ENCODE peak calls at places on chromosome 3, in six cellular contexts. T, P, U, O, G and I are unnamed samples.

GRCh38 chr3:170811515-170811914 is 58.5 kb downstream of the RPL22L1 start:
- DNase-seq in P (no peak), G (peak; percentile 47), U (no peak), O (no peak), T (no peak), I (no peak)

GRCh38 chr3:21237638-21238037 is 513.4 kb downstream of the ZNF385D start:
- DNase-seq in T (no peak), P (no peak), U (no peak), O (no peak), G (peak; percentile 3), I (no peak)

GRCh38 chr3:52149726-52150125 is 4.5 kb downstream of the POC1A start:
- DNase-seq in P (no peak), T (no peak), G (no peak), U (no peak), O (no peak), I (no peak)

GRCh38 chr3:45642731-45643152 is 46.5 kb upstream of the SACM1L start:
- DNase-seq in P (no peak), U (no peak), T (no peak), G (peak; percentile 65), O (peak; percentile 92), I (no peak)

GRCh38 chr3:119786409-119786808 is 4.5 kb downstream of the NR1I2 start:
- DNase-seq in O (no peak), P (no peak), G (no peak), U (no peak), T (no peak), I (no peak)

GRCh38 chr3:169846458-169847193 is 23.1 kb downstream of the LRRC31 start:
- DNase-seq in P (peak; percentile 8), G (peak; percentile 48), U (no peak), T (peak; percentile 62), O (no peak), I (no peak)

GRCh38 chr3:15256861-15257341 is 50.9 kb downstream of the CAPN7 start:
- DNase-seq in T (no peak), P (no peak), O (no peak), G (no peak), U (no peak), I (no peak)

GRCh38 chr3:933311-933710 is 159.5 kb upstream of the CNTN6 start:
- DNase-seq in G (no peak), O (no peak), U (no peak), T (no peak), P (no peak), I (no peak)

GRCh38 chr3:172946061-172946460 is 195.0 kb downstream of the SPATA16 start:
- DNase-seq in O (no peak), P (no peak), U (no peak), G (no peak), T (no peak), I (no peak)

GRCh38 chr3:141996437-141996836 is 120.0 kb downstream of the ATP1B3 start:
- DNase-seq in T (no peak), O (no peak), U (no peak), G (no peak), P (no peak), I (no peak)

GRCh38 chr3:66808891-66809578 is 189.1 kb upstream of the KBTBD8 start:
- DNase-seq in T (no peak), O (no peak), U (no peak), G (no peak), P (no peak), I (no peak)

GRCh38 chr3:40851836-40852235 is 327.1 kb downstream of the ZNF621 start:
- DNase-seq in P (no peak), O (no peak), G (no peak), U (no peak), T (no peak), I (no peak)

GRCh38 chr3:71302604-71303003 is 280.9 kb downstream of the FOXP1 start:
- DNase-seq in P (no peak), T (no peak), U (no peak), O (no peak), G (no peak), I (no peak)

GRCh38 chr3:124201786-124202185 is 209.9 kb upstream of the ROPN1 start:
- DNase-seq in O (peak; percentile 46), T (no peak), P (no peak), U (peak; percentile 31), G (no peak), I (no peak)

GRCh38 chr3:53114011-53114400 is 16.2 kb downstream of the RFT1 start:
- DNase-seq in U (peak; percentile 79), O (peak; percentile 70), P (peak; percentile 54), G (peak; percentile 84), T (peak; percentile 83), I (peak; percentile 76)

GRCh38 chr3:10772230-10773161 is 43.5 kb upstream of the SLC6A11 start:
- DNase-seq in G (peak; percentile 4), O (no peak), U (no peak), P (no peak), T (no peak), I (peak; percentile 66)

GRCh38 chr3:30826381-30827061 is 67.9 kb downstream of the GADL1 start:
- DNase-seq in T (no peak), P (no peak), O (no peak), U (no peak), G (peak; percentile 26), I (no peak)

GRCh38 chr3:71710906-71711494 is 14.2 kb downstream of the EIF4E3 start:
- DNase-seq in P (peak; percentile 21), U (no peak), T (peak; percentile 68), O (no peak), G (peak; percentile 69), I (no peak)

GRCh38 chr3:150078983-150079739 is 108.5 kb upstream of the PFN2 start:
- DNase-seq in U (peak; percentile 56), G (peak; percentile 88), O (no peak), P (no peak), T (no peak), I (no peak)

GRCh38 chr3:66593978-66594377 is 93.2 kb upstream of the LRIG1 start:
- DNase-seq in G (peak; percentile 76), T (no peak), O (no peak), P (peak; percentile 68), U (no peak), I (no peak)

GRCh38 chr3:156718622-156719300 is 44.4 kb downstream of the TIPARP start:
- DNase-seq in P (no peak), T (no peak), G (peak; percentile 39), O (no peak), U (no peak), I (no peak)

GRCh38 chr3:185988080-185988815 is 50.4 kb upstream of the TRA2B start:
- DNase-seq in U (no peak), O (no peak), T (no peak), P (no peak), G (no peak), I (no peak)

GRCh38 chr3:72092778-72093177 is 307.8 kb upstream of the PROK2 start:
- DNase-seq in T (no peak), G (no peak), P (no peak), O (no peak), U (no peak), I (no peak)

GRCh38 chr3:129897026-129897425 is 3.5 kb upstream of the TMCC1 start:
- DNase-seq in O (no peak), T (no peak), P (no peak), U (no peak), G (no peak), I (no peak)

GRCh38 chr3:177440456-177441105 is 243.3 kb upstream of the TBL1XR1 start:
- DNase-seq in U (no peak), P (no peak), O (no peak), T (no peak), G (no peak), I (no peak)

GRCh38 chr3:179526989-179527391 is 35.7 kb upstream of the ACTL6A start:
- DNase-seq in T (no peak), O (no peak), G (peak; percentile 94), P (no peak), U (peak; percentile 72), I (no peak)

GRCh38 chr3:197926418-197926817 is 23.6 kb upstream of the RPL35A start:
- DNase-seq in P (no peak), G (no peak), U (no peak), T (no peak), O (no peak), I (no peak)

GRCh38 chr3:149603126-149604074 is 54.4 kb downstream of the WWTR1 start:
- DNase-seq in G (peak; percentile 63), O (no peak), P (no peak), T (no peak), U (no peak), I (no peak)

GRCh38 chr3:46558184-46559029 is 7.7 kb downstream of the LRRC2 start:
- DNase-seq in P (peak; percentile 90), O (peak; percentile 87), U (peak; percentile 89), T (peak; percentile 86), G (peak; percentile 83), I (peak; percentile 71)

GRCh38 chr3:14482271-14482721 is 57.8 kb downstream of the GRIP2 start:
- DNase-seq in P (no peak), U (no peak), T (no peak), O (peak; percentile 34), G (peak; percentile 55), I (no peak)

GRCh38 chr3:127822166-127822835 is at the start of gene MGLL:
- DNase-seq in O (peak; percentile 68), G (peak; percentile 32), T (peak; percentile 59), P (no peak), U (peak; percentile 39), I (no peak)
- TF ChIP-seq CTCF in O (no peak), G (no peak), T (no peak), P (no peak), U (no peak), I (no peak)

GRCh38 chr3:111989061-111989678 is 9.6 kb upstream of the TAGLN3 start:
- DNase-seq in T (peak; percentile 30), U (no peak), O (no peak), G (peak; percentile 84), P (peak; percentile 63), I (no peak)
- TF ChIP-seq CTCF in T (peak; percentile 53), U (peak; percentile 50), O (peak; percentile 68), G (peak; percentile 87), P (peak; percentile 94), I (peak; percentile 87)

DNA sequence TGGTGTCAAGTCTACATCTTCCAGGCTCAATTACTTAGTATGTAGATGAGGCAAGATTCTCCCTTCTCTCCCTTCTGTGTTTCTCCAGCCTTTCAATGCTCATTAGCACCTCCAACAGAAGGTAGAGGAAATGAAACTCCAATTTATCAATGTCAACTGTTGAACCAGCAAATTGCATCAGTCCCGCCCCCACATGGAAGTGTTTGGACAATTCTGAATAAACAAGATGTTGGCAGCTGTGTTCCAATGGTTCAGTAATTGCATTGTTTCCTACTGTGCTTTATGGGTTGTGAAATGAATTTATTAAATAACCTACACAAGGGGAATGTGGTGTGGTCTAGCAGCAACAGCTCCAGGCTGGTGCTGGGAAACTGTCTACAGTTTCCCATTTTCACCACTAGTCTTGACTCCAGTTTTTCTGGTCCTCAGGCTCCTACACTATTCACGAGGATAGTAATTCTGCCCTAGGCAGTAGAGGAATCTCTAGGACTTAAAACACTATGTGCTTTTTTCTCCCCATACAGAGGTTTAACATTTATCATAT is 91.9 kb downstream of the MB21D2 start:
- DNase-seq in T (no peak), U (no peak), P (no peak), O (peak; percentile 61), G (peak; percentile 88), I (no peak)
- TF ChIP-seq CTCF in T (no peak), U (no peak), P (peak; percentile 38), O (peak; percentile 17), G (peak; percentile 33), I (peak; percentile 56)

DNA sequence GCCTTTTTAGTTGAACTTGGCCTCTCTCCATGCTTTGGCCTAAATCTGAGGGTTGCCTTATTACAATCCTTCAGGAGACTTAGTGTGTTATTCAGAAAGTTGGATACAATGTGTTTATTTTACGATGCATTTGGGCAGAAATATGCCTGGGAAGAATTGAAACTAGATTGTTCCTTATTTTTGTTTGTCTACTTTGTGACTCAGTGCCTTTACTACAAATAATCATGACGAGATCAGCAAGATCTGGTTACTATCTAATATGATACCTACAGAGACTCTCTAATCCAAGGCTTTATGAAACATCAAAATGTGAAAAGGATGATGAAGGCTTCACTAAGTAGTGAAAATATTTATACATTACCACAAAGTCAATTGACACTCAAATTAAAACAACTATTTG is 82.2 kb downstream of the RBMS3 start:
- DNase-seq in O (no peak), G (no peak), T (no peak), P (no peak), U (no peak), I (no peak)
- TF ChIP-seq CTCF in O (no peak), G (no peak), T (no peak), P (no peak), U (no peak), I (no peak)